ENCODE peak calls at places on chromosome 11, in six cellular contexts. I, J, D, N, O and S are unnamed samples.

GRCh38 chr11:66692446-66692845 is 14.8 kb upstream of the RBM4B start:
- DNase-seq in I (no peak), J (no peak), D (no peak), N (no peak), O (no peak), S (no peak)

GRCh38 chr11:106608677-106609076 is 409.6 kb downstream of the GUCY1A2 start:
- DNase-seq in I (no peak), J (no peak), D (no peak), N (no peak), O (no peak), S (no peak)

GRCh38 chr11:102367364-102367763 is 20.4 kb downstream of the BIRC2 start:
- DNase-seq in I (no peak), J (no peak), D (no peak), N (no peak), O (no peak), S (no peak)

GRCh38 chr11:373716-374551 is 4.6 kb downstream of the B4GALNT4 start:
- DNase-seq in I (no peak), J (no peak), D (no peak), N (no peak), O (no peak), S (no peak)

GRCh38 chr11:120516461-120517389 is 5.2 kb downstream of the GRIK4 start:
- DNase-seq in I (peak; percentile 58), J (no peak), D (no peak), N (no peak), O (no peak), S (no peak)

GRCh38 chr11:65834202-65834601 is 439 bp downstream of the SNX32 start:
- DNase-seq in I (no peak), J (no peak), D (no peak), N (no peak), O (no peak), S (no peak)

GRCh38 chr11:3164138-3164539 is 971 bp downstream of the OSBPL5 start:
- DNase-seq in I (no peak), J (no peak), D (no peak), N (no peak), O (no peak), S (no peak)

GRCh38 chr11:2769779-2770555 is 70.2 kb upstream of the KCNQ1OT1 start:
- DNase-seq in I (no peak), J (no peak), D (no peak), N (no peak), O (no peak), S (peak; percentile 42)

GRCh38 chr11:84720706-84721402 is 906.3 kb downstream of the DLG2 start:
- DNase-seq in I (no peak), J (no peak), D (no peak), N (no peak), O (peak; percentile 5), S (no peak)

GRCh38 chr11:26851696-26852095 is 129.8 kb upstream of the SLC5A12 start:
- DNase-seq in I (no peak), J (no peak), D (no peak), N (no peak), O (no peak), S (no peak)

GRCh38 chr11:3946445-3947017 is 91.1 kb downstream of the STIM1 start:
- DNase-seq in I (no peak), J (no peak), D (no peak), N (no peak), O (no peak), S (no peak)

GRCh38 chr11:124920870-124921609 is 2.0 kb downstream of the HEPN1 start:
- DNase-seq in I (peak; percentile 32), J (peak; percentile 51), D (no peak), N (peak; percentile 47), O (no peak), S (peak; percentile 74)

GRCh38 chr11:76674517-76675400 is 4.2 kb upstream of the LRRC32 start:
- DNase-seq in I (no peak), J (peak; percentile 46), D (no peak), N (no peak), O (no peak), S (no peak)